ENCODE peak calls at places on chromosomes 2 and 18, in four cellular contexts. One of them, this sample, is unnamed.

GRCh38 chr2:156779416-156780117 is 343.4 kb downstream of the GPD2 start:
- DNase-seq in GM12878: no peak
- DNase-seq in HepG2: no peak
- DNase-seq in K562: no peak
- DNase-seq in this sample: no peak

GRCh38 chr2:10659898-10660568 is 29.7 kb downstream of the NOL10 start:
- DNase-seq in HepG2: peak; percentile 48
- DNase-seq in GM12878: no peak
- DNase-seq in K562: peak; percentile 63
- DNase-seq in this sample: peak; percentile 63

GRCh38 chr18:25510096-25510495 is 158.1 kb upstream of the ZNF521 start:
- DNase-seq in GM12878: no peak
- DNase-seq in K562: no peak
- DNase-seq in HepG2: no peak
- DNase-seq in this sample: no peak

GRCh38 chr18:65257157-65257556 is 493.7 kb upstream of the CDH7 start:
- DNase-seq in GM12878: no peak
- DNase-seq in K562: no peak
- DNase-seq in HepG2: no peak
- DNase-seq in this sample: no peak

GRCh38 chr2:219739061-219739460 is 111.6 kb downstream of the SLC4A3 start:
- DNase-seq in K562: no peak
- DNase-seq in HepG2: no peak
- DNase-seq in GM12878: no peak
- DNase-seq in this sample: no peak

GRCh38 chr18:13463526-13463925 is 245.0 kb downstream of the LDLRAD4 start:
- DNase-seq in GM12878: no peak
- DNase-seq in K562: no peak
- DNase-seq in HepG2: no peak
- DNase-seq in this sample: no peak

GRCh38 chr2:190765386-190766173 is 115.0 kb upstream of the GLS start:
- DNase-seq in K562: no peak
- DNase-seq in GM12878: no peak
- DNase-seq in HepG2: no peak
- DNase-seq in this sample: no peak

GRCh38 chr2:209526541-209526940 is 102.7 kb downstream of the MAP2 start:
- DNase-seq in K562: no peak
- DNase-seq in HepG2: no peak
- DNase-seq in GM12878: no peak
- DNase-seq in this sample: no peak

GRCh38 chr18:13530879-13531387 is 195.4 kb downstream of the FAM210A start:
- DNase-seq in GM12878: no peak
- DNase-seq in K562: no peak
- DNase-seq in HepG2: no peak
- DNase-seq in this sample: no peak

GRCh38 chr2:176159678-176160250 is 2.7 kb downstream of the HOXD3 start:
- DNase-seq in K562: no peak
- DNase-seq in HepG2: no peak
- DNase-seq in GM12878: no peak
- DNase-seq in this sample: no peak

GRCh38 chr2:145006957-145007672 is 487.2 kb upstream of the ZEB2 start:
- DNase-seq in HepG2: no peak
- DNase-seq in GM12878: no peak
- DNase-seq in K562: no peak
- DNase-seq in this sample: no peak

GRCh38 chr2:85162746-85163301 is 29.6 kb downstream of the TCF7L1 start:
- DNase-seq in K562: no peak
- DNase-seq in HepG2: no peak
- DNase-seq in GM12878: no peak
- DNase-seq in this sample: no peak

GRCh38 chr2:96821113-96821512 is 5.0 kb downstream of the CNNM3 start:
- DNase-seq in GM12878: no peak
- DNase-seq in HepG2: no peak
- DNase-seq in K562: no peak
- DNase-seq in this sample: no peak

GRCh38 chr2:132568679-132569078 is 101.3 kb downstream of the LYPD1 start:
- DNase-seq in GM12878: no peak
- DNase-seq in HepG2: no peak
- DNase-seq in K562: no peak
- DNase-seq in this sample: no peak

GRCh38 chr2:40282428-40282827 is 169.5 kb downstream of the SLC8A1 start:
- DNase-seq in HepG2: no peak
- DNase-seq in GM12878: peak; percentile 5
- DNase-seq in K562: no peak
- DNase-seq in this sample: no peak

GRCh38 chr2:219634171-219634940 is 6.9 kb downstream of the SLC4A3 start:
- DNase-seq in HepG2: no peak
- DNase-seq in GM12878: no peak
- DNase-seq in K562: no peak
- DNase-seq in this sample: no peak

GRCh38 chr2:118803012-118803411 is 44.4 kb downstream of the EN1 start:
- DNase-seq in GM12878: no peak
- DNase-seq in HepG2: no peak
- DNase-seq in K562: peak; percentile 80
- DNase-seq in this sample: no peak

GRCh38 chr2:180015951-180016709 is 9.0 kb upstream of the CWC22 start:
- DNase-seq in GM12878: no peak
- DNase-seq in HepG2: no peak
- DNase-seq in K562: no peak
- DNase-seq in this sample: no peak

GRCh38 chr2:190809876-190810525 is 70.6 kb upstream of the GLS start:
- DNase-seq in GM12878: no peak
- DNase-seq in HepG2: no peak
- DNase-seq in K562: no peak
- DNase-seq in this sample: no peak

GRCh38 chr2:137190411-137191190 is 425.3 kb downstream of the THSD7B start:
- DNase-seq in GM12878: no peak
- DNase-seq in K562: no peak
- DNase-seq in HepG2: no peak
- DNase-seq in this sample: no peak

GRCh38 chr2:216683846-216684245 is 11.5 kb downstream of the IGFBP5 start:
- DNase-seq in GM12878: no peak
- DNase-seq in K562: no peak
- DNase-seq in HepG2: peak; percentile 61
- DNase-seq in this sample: no peak

GRCh38 chr18:58027341-58027740 is 16.7 kb upstream of the NEDD4L start:
- DNase-seq in GM12878: no peak
- DNase-seq in HepG2: no peak
- DNase-seq in K562: no peak
- DNase-seq in this sample: no peak

GRCh38 chr2:109597283-109597682 is 16.5 kb downstream of the SEPTIN10 start:
- DNase-seq in K562: no peak
- DNase-seq in HepG2: no peak
- DNase-seq in GM12878: peak; percentile 51
- DNase-seq in this sample: no peak

GRCh38 chr2:130846686-130847375 is 10.1 kb downstream of the ARHGEF4 start:
- DNase-seq in GM12878: no peak
- DNase-seq in HepG2: no peak
- DNase-seq in K562: no peak
- DNase-seq in this sample: no peak

GRCh38 chr2:26644188-26644835 is 3.1 kb upstream of the CIB4 start:
- DNase-seq in K562: no peak
- DNase-seq in GM12878: no peak
- DNase-seq in HepG2: no peak
- DNase-seq in this sample: no peak

GRCh38 chr18:43396266-43396665 is 119.0 kb upstream of the SYT4 start:
- DNase-seq in GM12878: no peak
- DNase-seq in HepG2: no peak
- DNase-seq in K562: no peak
- DNase-seq in this sample: no peak

GRCh38 chr2:229340086-229340760 is 69.1 kb upstream of the PID1 start:
- DNase-seq in GM12878: no peak
- DNase-seq in K562: no peak
- DNase-seq in HepG2: no peak
- DNase-seq in this sample: no peak

GRCh38 chr2:131030478-131030971 is 62.7 kb downstream of the FAM168B start:
- DNase-seq in HepG2: no peak
- DNase-seq in GM12878: no peak
- DNase-seq in K562: no peak
- DNase-seq in this sample: no peak

GRCh38 chr18:46738491-46738890 is 18.4 kb downstream of the ST8SIA5 start:
- DNase-seq in HepG2: no peak
- DNase-seq in GM12878: no peak
- DNase-seq in K562: no peak
- DNase-seq in this sample: no peak

GRCh38 chr18:37483221-37483971 is 82.2 kb downstream of the CELF4 start:
- DNase-seq in GM12878: no peak
- DNase-seq in K562: peak; percentile 51
- DNase-seq in HepG2: no peak
- DNase-seq in this sample: peak; percentile 63

GRCh38 chr2:182816856-182817255 is 49.6 kb downstream of the FRZB start:
- DNase-seq in K562: no peak
- DNase-seq in HepG2: no peak
- DNase-seq in GM12878: no peak
- DNase-seq in this sample: no peak

GRCh38 chr18:44789704-44790103 is 109.0 kb downstream of the SETBP1 start:
- DNase-seq in HepG2: peak; percentile 43
- DNase-seq in GM12878: no peak
- DNase-seq in K562: no peak
- DNase-seq in this sample: peak; percentile 13

GRCh38 chr2:20539776-20540586 is 93.1 kb downstream of the RHOB start:
- DNase-seq in HepG2: no peak
- DNase-seq in K562: peak; percentile 27
- DNase-seq in GM12878: no peak
- DNase-seq in this sample: no peak

DNA sequence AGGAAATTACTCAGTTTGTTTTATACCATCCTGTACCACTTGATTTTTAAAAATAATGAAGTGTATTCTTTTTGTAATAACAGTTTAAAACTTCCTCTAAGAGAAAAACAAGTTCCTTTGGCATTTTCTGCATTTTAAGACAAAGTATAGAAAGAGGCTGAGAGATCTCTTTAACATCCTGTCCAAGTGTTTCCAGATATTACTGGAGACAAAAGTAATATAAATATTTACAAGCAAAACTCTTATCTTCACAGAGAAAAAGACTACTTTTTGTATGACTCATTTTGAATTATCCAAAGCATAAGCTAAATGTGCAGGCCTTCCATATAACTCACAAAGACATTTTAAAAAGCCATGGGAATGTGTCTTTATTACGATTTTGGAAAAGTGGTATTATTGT is 221.1 kb downstream of the RDH14 start:
- DNase-seq in K562: no peak
- DNase-seq in HepG2: no peak
- DNase-seq in GM12878: no peak
- DNase-seq in this sample: no peak
- TF ChIP-seq SP1 in K562: no peak
- TF ChIP-seq SP1 in HepG2: no peak
- TF ChIP-seq SP1 in GM12878: no peak
- TF ChIP-seq SP1 in this sample: no peak

DNA sequence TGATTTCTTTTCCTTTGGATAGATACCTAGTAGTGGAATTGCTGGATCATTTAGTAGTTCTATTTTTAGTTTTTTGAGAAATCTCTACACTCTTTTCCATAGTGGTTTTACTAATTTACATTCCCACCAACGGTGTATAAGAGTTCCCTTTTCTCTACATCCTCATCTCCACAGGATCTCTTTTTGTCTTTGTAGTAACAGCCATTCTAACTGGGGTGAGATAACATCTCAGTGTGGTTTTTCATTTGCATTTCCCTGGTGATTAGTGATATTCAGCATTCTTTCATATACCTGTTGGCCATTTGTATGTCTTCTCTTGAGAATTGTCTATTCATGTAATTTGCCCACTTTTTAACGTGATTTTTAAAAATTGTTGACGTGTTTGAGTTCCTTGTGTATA is 13.8 kb downstream of the RFTN2 start:
- DNase-seq in HepG2: no peak
- DNase-seq in GM12878: no peak
- DNase-seq in K562: no peak
- DNase-seq in this sample: no peak
- TF ChIP-seq TARDBP in HepG2: no peak
- TF ChIP-seq TARDBP in GM12878: no peak
- TF ChIP-seq TARDBP in K562: no peak
- TF ChIP-seq TARDBP in this sample: no peak

DNA sequence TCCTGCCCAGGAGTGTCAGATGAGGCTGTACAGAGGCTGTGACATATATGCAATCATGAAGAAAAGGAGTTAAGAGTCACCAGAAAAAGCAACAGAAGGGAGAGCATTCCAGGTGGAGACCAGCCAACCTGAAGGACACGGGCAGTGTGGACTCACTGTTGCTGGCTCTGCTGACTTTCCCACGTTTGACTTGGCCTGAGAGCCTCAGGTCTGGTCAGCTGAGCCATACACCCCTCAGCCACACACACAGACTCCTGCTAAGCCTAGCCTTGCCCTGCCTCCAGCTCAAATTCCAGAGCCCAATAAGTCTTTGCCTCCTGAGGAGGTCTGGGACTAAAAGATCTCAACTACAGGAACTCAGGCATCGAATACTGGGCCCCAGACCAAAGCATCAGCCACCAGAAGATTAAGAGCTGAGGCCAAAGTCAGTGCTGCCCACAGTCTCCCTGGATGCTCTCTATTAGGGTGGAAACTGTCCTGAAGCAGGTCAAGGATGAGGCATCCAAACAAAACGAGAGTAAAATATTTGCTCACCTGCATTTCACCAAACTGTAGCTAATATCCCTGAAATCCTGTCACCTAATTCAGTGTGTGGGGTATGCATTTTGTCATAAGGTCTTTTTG is 23.3 kb downstream of the CACNB4 start:
- DNase-seq in HepG2: no peak
- DNase-seq in GM12878: no peak
- DNase-seq in K562: no peak
- DNase-seq in this sample: no peak
- TF ChIP-seq FOXK2 in HepG2: no peak
- TF ChIP-seq FOXK2 in GM12878: no peak
- TF ChIP-seq FOXK2 in K562: no peak
- TF ChIP-seq FOXK2 in this sample: no peak

DNA sequence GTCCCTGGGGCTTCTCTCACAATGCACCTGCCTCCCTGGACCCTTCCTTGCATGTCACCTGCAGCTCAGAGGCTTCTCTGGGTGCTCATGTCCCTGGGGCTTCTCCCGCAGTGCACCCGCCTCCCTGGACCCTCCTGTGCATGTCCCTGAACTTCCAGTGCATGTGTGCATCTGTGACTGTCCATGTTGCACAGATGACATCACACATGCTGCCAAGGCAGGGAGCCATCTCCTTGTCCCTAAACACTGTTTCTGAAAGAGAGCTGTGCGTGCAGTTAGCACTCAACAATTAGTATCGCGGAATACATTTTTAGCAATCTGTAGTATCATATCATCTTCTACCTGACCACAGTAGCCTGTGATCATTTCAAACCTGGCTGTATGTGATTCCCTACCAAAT is 216.4 kb upstream of the PXDN start:
- DNase-seq in HepG2: no peak
- DNase-seq in GM12878: no peak
- DNase-seq in K562: no peak
- DNase-seq in this sample: no peak
- TF ChIP-seq SP1 in HepG2: no peak
- TF ChIP-seq SP1 in GM12878: no peak
- TF ChIP-seq SP1 in K562: no peak
- TF ChIP-seq SP1 in this sample: no peak

This sample was measured in HEK293T.